ENCODE peak calls at places on chromosomes 11 and 22, in ten cellular contexts. F, C, D, G, S, N, Y, L, J and I are unnamed samples.

GRCh38 chr11:109914038-109914437 is 179.2 kb upstream of the ZC3H12C start:
- DNase-seq in F (peak; percentile 70), C (peak; percentile 9), D (no peak), G (no peak), S (no peak), N (no peak), Y (peak; percentile 15), L (no peak), J (no peak), I (no peak)

GRCh38 chr22:48750826-48751440 is 1076.7 kb downstream of the BRD1 start:
- DNase-seq in F (no peak), C (no peak), D (no peak), G (no peak), S (no peak), N (no peak), Y (no peak), L (no peak), J (no peak), I (no peak)

GRCh38 chr11:105144887-105145286 is 5.3 kb upstream of the CARD18 start:
- DNase-seq in F (peak; percentile 37), C (no peak), D (peak; percentile 89), G (peak; percentile 36), S (peak; percentile 85), N (no peak), Y (peak; percentile 13), L (no peak), J (no peak), I (peak; percentile 58)

GRCh38 chr22:50455201-50455600 is 19.6 kb downstream of the SBF1 start:
- DNase-seq in F (no peak), C (no peak), D (no peak), G (no peak), S (no peak), N (no peak), Y (no peak), L (no peak), J (no peak), I (no peak)

GRCh38 chr11:69377953-69378302 is 84.0 kb downstream of the MYEOV start:
- DNase-seq in F (no peak), C (no peak), D (no peak), G (no peak), S (no peak), N (peak; percentile 57), Y (no peak), L (no peak), J (peak; percentile 9), I (no peak)

GRCh38 chr22:17471901-17472566 is 91.3 kb upstream of the SLC25A18 start:
- DNase-seq in F (no peak), C (no peak), D (no peak), G (no peak), S (no peak), N (no peak), Y (no peak), L (no peak), J (peak; percentile 26), I (no peak)

GRCh38 chr11:113124578-113124977 is 163.4 kb downstream of the NCAM1 start:
- DNase-seq in F (no peak), C (no peak), D (no peak), G (no peak), S (no peak), N (no peak), Y (no peak), L (no peak), J (no peak), I (no peak)

GRCh38 chr11:119742263-119742861 is 13.4 kb upstream of the NECTIN1 start:
- DNase-seq in F (no peak), C (peak; percentile 57), D (no peak), G (no peak), S (peak; percentile 42), N (peak; percentile 61), Y (no peak), L (no peak), J (no peak), I (no peak)

GRCh38 chr11:83480811-83481210 is 194.6 kb upstream of the CCDC90B start:
- DNase-seq in F (no peak), C (no peak), D (no peak), G (no peak), S (peak; percentile 13), N (no peak), Y (no peak), L (no peak), J (no peak), I (no peak)

GRCh38 chr22:46079861-46080821 is 70.2 kb upstream of the PPARA start:
- DNase-seq in F (peak; percentile 95), C (no peak), D (no peak), G (peak; percentile 90), S (peak; percentile 94), N (peak; percentile 78), Y (no peak), L (peak; percentile 78), J (peak; percentile 75), I (peak; percentile 87)

GRCh38 chr22:49193901-49194465 is 633.7 kb downstream of the BRD1 start:
- DNase-seq in F (no peak), C (no peak), D (no peak), G (no peak), S (no peak), N (peak; percentile 50), Y (no peak), L (no peak), J (no peak), I (no peak)

GRCh38 chr22:44668190-44668885 is 33.7 kb upstream of the PRR5 start:
- DNase-seq in F (no peak), C (peak; percentile 69), D (no peak), G (no peak), S (no peak), N (peak; percentile 87), Y (no peak), L (no peak), J (no peak), I (no peak)
- TF ChIP-seq CTCF in F (no peak), C (no peak), D (peak; percentile 5), G (no peak), S (no peak), N (no peak), Y (no peak), L (no peak), J (no peak), I (peak; percentile 11)

GRCh38 chr11:23112390-23112789 is 252.1 kb upstream of the CCDC179 start:
- DNase-seq in F (no peak), C (no peak), D (no peak), G (no peak), S (no peak), N (no peak), Y (no peak), L (no peak), J (no peak), I (no peak)

GRCh38 chr11:23113887-23114216 is 253.6 kb upstream of the CCDC179 start:
- DNase-seq in F (no peak), C (no peak), D (no peak), G (no peak), S (no peak), N (no peak), Y (no peak), L (no peak), J (no peak), I (no peak)

DNA sequence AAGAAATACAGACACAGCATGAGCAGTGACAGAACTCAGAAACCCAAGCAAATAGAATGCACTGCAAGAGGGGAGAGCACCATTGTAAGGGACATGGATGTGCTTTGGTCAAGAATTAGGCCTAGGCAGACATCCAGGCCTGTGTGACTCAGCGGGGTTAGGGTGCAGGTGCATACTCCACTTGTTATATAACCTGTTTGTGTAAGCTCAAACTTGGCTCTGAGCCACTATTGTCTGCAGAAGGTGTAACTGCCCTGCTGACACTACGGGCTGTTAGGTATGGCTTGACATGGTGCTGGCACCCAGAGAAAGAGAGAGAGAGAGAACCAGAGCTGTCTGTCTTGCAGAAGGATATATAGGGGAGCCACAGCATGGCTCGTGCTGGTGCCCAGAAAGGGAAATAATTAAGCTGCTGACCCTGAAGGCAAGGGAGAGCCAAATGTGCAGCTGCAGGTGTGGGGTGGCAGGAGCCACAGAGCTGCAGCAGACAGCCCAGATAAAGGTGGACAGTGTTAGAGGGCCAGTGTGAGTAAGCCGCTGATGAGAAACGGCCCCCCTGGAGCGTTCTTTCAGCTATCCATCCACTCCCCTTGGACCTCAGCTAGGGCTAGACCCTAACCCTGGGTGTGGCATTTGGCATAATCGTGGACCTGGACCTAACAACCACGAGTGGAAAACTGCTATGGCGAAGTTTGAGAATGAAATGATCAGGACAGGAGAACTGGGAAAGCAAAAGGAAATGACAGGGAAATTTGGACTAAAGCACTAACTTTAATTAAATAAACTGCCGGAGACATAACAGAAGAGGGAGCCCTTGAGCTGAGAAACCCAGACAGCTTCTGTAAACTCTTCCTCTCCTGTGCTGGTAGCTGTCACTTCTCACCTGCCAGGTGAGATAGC is 253.0 kb upstream of the CCDC179 start:
- DNase-seq in F (peak; percentile 41), C (peak; percentile 76), D (peak; percentile 63), G (peak; percentile 44), S (peak; percentile 55), N (no peak), Y (no peak), L (no peak), J (no peak), I (peak; percentile 37)
- TF ChIP-seq CTCF in F (peak; percentile 65), C (peak; percentile 83), D (peak; percentile 80), G (peak; percentile 49), S (peak; percentile 74), N (no peak), Y (no peak), L (no peak), J (peak; percentile 50), I (peak; percentile 85)

DNA sequence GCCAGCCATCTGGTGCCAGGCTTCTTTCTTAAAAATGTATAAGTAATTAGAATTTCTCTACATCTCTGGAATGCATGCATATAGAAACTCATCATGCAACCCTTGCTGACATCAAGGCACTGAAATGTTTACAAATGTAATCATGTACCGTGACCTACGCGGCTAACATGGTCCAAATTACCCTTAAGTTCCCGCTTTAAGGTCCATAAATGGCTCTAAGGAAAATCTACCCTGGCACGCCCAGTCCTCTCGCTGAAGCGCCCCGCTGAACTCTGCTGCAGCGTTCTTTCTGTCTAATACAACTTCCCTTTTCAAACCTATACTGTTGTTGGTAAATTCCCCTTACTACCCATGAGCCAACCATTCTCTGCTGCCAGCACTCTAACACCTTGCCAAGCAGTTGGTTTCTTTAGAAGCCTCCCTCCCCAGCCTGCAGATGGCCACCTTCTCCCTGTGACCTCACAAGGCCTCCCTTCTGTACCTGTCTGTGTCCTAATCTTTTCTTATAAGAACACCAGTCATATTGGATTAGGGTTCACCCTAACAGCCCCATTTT is 13.5 kb upstream of the HMOX1 start:
- DNase-seq in F (no peak), C (peak; percentile 46), D (no peak), G (no peak), S (no peak), N (no peak), Y (no peak), L (no peak), J (no peak), I (no peak)
- TF ChIP-seq CTCF in F (no peak), C (no peak), D (no peak), G (no peak), S (no peak), N (no peak), Y (no peak), L (no peak), J (no peak), I (no peak)

DNA sequence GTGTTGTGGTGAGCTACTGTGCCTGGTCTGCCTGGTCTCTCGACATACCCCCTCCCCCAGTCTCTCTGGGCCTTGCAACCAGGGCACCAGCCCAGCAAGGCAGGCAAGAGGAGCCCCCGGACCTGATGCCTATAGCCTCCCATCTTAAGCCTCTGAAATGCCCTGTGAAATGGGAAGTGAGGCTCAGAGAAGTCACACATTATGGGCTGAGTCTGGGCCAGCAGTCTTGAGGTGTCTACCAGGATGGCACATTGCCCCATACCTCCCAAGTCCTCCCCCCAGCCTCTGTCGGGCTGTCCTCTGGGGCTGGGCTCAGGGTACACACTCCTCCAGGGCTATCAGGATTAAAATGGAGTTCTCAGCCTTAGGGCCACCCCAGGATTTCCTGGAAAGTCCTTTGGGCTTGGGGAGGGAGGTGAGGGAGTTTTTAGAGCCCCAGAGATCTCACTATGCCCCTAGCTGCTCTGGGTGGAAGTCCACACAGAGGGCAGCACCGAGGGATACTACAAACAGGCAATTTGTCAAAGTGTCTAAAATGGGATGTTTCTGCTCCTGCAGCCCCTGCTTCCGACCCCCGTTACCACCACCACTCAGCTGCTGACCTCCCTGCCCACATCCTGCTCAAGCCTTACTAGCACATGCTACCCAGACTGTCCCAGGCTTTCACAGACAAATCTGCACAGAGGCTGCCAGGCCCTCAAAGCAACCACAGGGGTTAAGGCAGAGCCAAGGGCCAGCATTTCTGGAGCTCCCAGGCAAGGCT is 3.1 kb upstream of the SH3BP1 start:
- DNase-seq in F (no peak), C (no peak), D (peak; percentile 75), G (no peak), S (peak; percentile 91), N (peak; percentile 85), Y (no peak), L (no peak), J (no peak), I (peak; percentile 80)
- TF ChIP-seq CTCF in F (peak; percentile 11), C (no peak), D (peak; percentile 43), G (no peak), S (peak; percentile 57), N (peak; percentile 30), Y (peak; percentile 29), L (no peak), J (no peak), I (peak; percentile 65)